ENCODE peak calls at places on chromosome 9, in four cellular contexts. One of them, this sample, is unnamed.

GRCh38 chr9:69030851-69031645 is 4.5 kb upstream of the FXN start:
- DNase-seq in stimulated activated CD8-positive, alpha-beta memory T cell treated with anti-CD3 and anti-CD28 coated beads, Interleukin-4, amount 100 ng/mL, for 4 hours: no peak
- DNase-seq in A549: no peak
- DNase-seq in stimulated activated naive B cell treated with anti-CD40 and anti-IgM and Interleukin-4, amounts not matched to agents 10 μg/mL and 1 μg/mL and 100 μg/mL, for 72 hours: no peak
- DNase-seq in this sample: no peak

GRCh38 chr9:98986866-98987653 is 43.4 kb downstream of the COL15A1 start:
- DNase-seq in stimulated activated CD8-positive, alpha-beta memory T cell treated with anti-CD3 and anti-CD28 coated beads, Interleukin-4, amount 100 ng/mL, for 4 hours: no peak
- DNase-seq in A549: no peak
- DNase-seq in stimulated activated naive B cell treated with anti-CD40 and anti-IgM and Interleukin-4, amounts not matched to agents 10 μg/mL and 1 μg/mL and 100 μg/mL, for 72 hours: no peak
- DNase-seq in this sample: no peak

GRCh38 chr9:95349109-95350038 is 31.9 kb upstream of the FANCC start:
- DNase-seq in stimulated activated CD8-positive, alpha-beta memory T cell treated with anti-CD3 and anti-CD28 coated beads, Interleukin-4, amount 100 ng/mL, for 4 hours: no peak
- DNase-seq in A549: no peak
- DNase-seq in stimulated activated naive B cell treated with anti-CD40 and anti-IgM and Interleukin-4, amounts not matched to agents 10 μg/mL and 1 μg/mL and 100 μg/mL, for 72 hours: no peak
- DNase-seq in this sample: no peak

GRCh38 chr9:95373069-95373681 is 55.7 kb upstream of the FANCC start:
- DNase-seq in stimulated activated CD8-positive, alpha-beta memory T cell treated with anti-CD3 and anti-CD28 coated beads, Interleukin-4, amount 100 ng/mL, for 4 hours: no peak
- DNase-seq in A549: no peak
- DNase-seq in stimulated activated naive B cell treated with anti-CD40 and anti-IgM and Interleukin-4, amounts not matched to agents 10 μg/mL and 1 μg/mL and 100 μg/mL, for 72 hours: no peak
- DNase-seq in this sample: no peak

GRCh38 chr9:125522328-125522725 is 184.7 kb downstream of the MAPKAP1 start:
- DNase-seq in stimulated activated CD8-positive, alpha-beta memory T cell treated with anti-CD3 and anti-CD28 coated beads, Interleukin-4, amount 100 ng/mL, for 4 hours: no peak
- DNase-seq in A549: no peak
- DNase-seq in stimulated activated naive B cell treated with anti-CD40 and anti-IgM and Interleukin-4, amounts not matched to agents 10 μg/mL and 1 μg/mL and 100 μg/mL, for 72 hours: no peak
- DNase-seq in this sample: no peak

GRCh38 chr9:105608685-105609598 is 51.0 kb downstream of the FKTN start:
- DNase-seq in stimulated activated CD8-positive, alpha-beta memory T cell treated with anti-CD3 and anti-CD28 coated beads, Interleukin-4, amount 100 ng/mL, for 4 hours: no peak
- DNase-seq in A549: peak
- DNase-seq in stimulated activated naive B cell treated with anti-CD40 and anti-IgM and Interleukin-4, amounts not matched to agents 10 μg/mL and 1 μg/mL and 100 μg/mL, for 72 hours: no peak
- DNase-seq in this sample: no peak

GRCh38 chr9:35657327-35658143 is at the start of gene RMRP:
- DNase-seq in stimulated activated CD8-positive, alpha-beta memory T cell treated with anti-CD3 and anti-CD28 coated beads, Interleukin-4, amount 100 ng/mL, for 4 hours: peak
- DNase-seq in A549: peak
- DNase-seq in stimulated activated naive B cell treated with anti-CD40 and anti-IgM and Interleukin-4, amounts not matched to agents 10 μg/mL and 1 μg/mL and 100 μg/mL, for 72 hours: peak
- DNase-seq in this sample: peak

GRCh38 chr9:12833701-12834100 is 58.9 kb downstream of the LURAP1L start:
- DNase-seq in stimulated activated CD8-positive, alpha-beta memory T cell treated with anti-CD3 and anti-CD28 coated beads, Interleukin-4, amount 100 ng/mL, for 4 hours: no peak
- DNase-seq in A549: no peak
- DNase-seq in stimulated activated naive B cell treated with anti-CD40 and anti-IgM and Interleukin-4, amounts not matched to agents 10 μg/mL and 1 μg/mL and 100 μg/mL, for 72 hours: no peak
- DNase-seq in this sample: no peak

GRCh38 chr9:108374606-108375005 is 481.2 kb downstream of the ACTL7B start:
- DNase-seq in stimulated activated CD8-positive, alpha-beta memory T cell treated with anti-CD3 and anti-CD28 coated beads, Interleukin-4, amount 100 ng/mL, for 4 hours: no peak
- DNase-seq in A549: no peak
- DNase-seq in stimulated activated naive B cell treated with anti-CD40 and anti-IgM and Interleukin-4, amounts not matched to agents 10 μg/mL and 1 μg/mL and 100 μg/mL, for 72 hours: no peak
- DNase-seq in this sample: no peak

GRCh38 chr9:23702311-23702922 is 123.6 kb downstream of the ELAVL2 start:
- DNase-seq in stimulated activated CD8-positive, alpha-beta memory T cell treated with anti-CD3 and anti-CD28 coated beads, Interleukin-4, amount 100 ng/mL, for 4 hours: no peak
- DNase-seq in A549: no peak
- DNase-seq in stimulated activated naive B cell treated with anti-CD40 and anti-IgM and Interleukin-4, amounts not matched to agents 10 μg/mL and 1 μg/mL and 100 μg/mL, for 72 hours: no peak
- DNase-seq in this sample: no peak

GRCh38 chr9:126298319-126298801 is 28.3 kb upstream of the MVB12B start:
- DNase-seq in stimulated activated CD8-positive, alpha-beta memory T cell treated with anti-CD3 and anti-CD28 coated beads, Interleukin-4, amount 100 ng/mL, for 4 hours: no peak
- DNase-seq in A549: no peak
- DNase-seq in stimulated activated naive B cell treated with anti-CD40 and anti-IgM and Interleukin-4, amounts not matched to agents 10 μg/mL and 1 μg/mL and 100 μg/mL, for 72 hours: no peak
- DNase-seq in this sample: no peak

GRCh38 chr9:121637441-121638222 is 13.8 kb upstream of the DAB2IP start:
- DNase-seq in stimulated activated CD8-positive, alpha-beta memory T cell treated with anti-CD3 and anti-CD28 coated beads, Interleukin-4, amount 100 ng/mL, for 4 hours: no peak
- DNase-seq in A549: peak
- DNase-seq in stimulated activated naive B cell treated with anti-CD40 and anti-IgM and Interleukin-4, amounts not matched to agents 10 μg/mL and 1 μg/mL and 100 μg/mL, for 72 hours: no peak
- DNase-seq in this sample: no peak

GRCh38 chr9:93657331-93658111 is 81.1 kb downstream of the PHF2 start:
- DNase-seq in stimulated activated CD8-positive, alpha-beta memory T cell treated with anti-CD3 and anti-CD28 coated beads, Interleukin-4, amount 100 ng/mL, for 4 hours: no peak
- DNase-seq in A549: no peak
- DNase-seq in stimulated activated naive B cell treated with anti-CD40 and anti-IgM and Interleukin-4, amounts not matched to agents 10 μg/mL and 1 μg/mL and 100 μg/mL, for 72 hours: no peak
- DNase-seq in this sample: no peak

GRCh38 chr9:137314561-137315560 is 12.8 kb upstream of the NRARP start:
- DNase-seq in stimulated activated CD8-positive, alpha-beta memory T cell treated with anti-CD3 and anti-CD28 coated beads, Interleukin-4, amount 100 ng/mL, for 4 hours: no peak
- DNase-seq in A549: no peak
- DNase-seq in stimulated activated naive B cell treated with anti-CD40 and anti-IgM and Interleukin-4, amounts not matched to agents 10 μg/mL and 1 μg/mL and 100 μg/mL, for 72 hours: no peak
- DNase-seq in this sample: no peak

GRCh38 chr9:93599571-93600403 is 23.4 kb downstream of the PHF2 start:
- DNase-seq in stimulated activated CD8-positive, alpha-beta memory T cell treated with anti-CD3 and anti-CD28 coated beads, Interleukin-4, amount 100 ng/mL, for 4 hours: no peak
- DNase-seq in A549: no peak
- DNase-seq in stimulated activated naive B cell treated with anti-CD40 and anti-IgM and Interleukin-4, amounts not matched to agents 10 μg/mL and 1 μg/mL and 100 μg/mL, for 72 hours: no peak
- DNase-seq in this sample: no peak

GRCh38 chr9:77879344-77880089 is 152.1 kb downstream of the GNAQ start:
- DNase-seq in stimulated activated CD8-positive, alpha-beta memory T cell treated with anti-CD3 and anti-CD28 coated beads, Interleukin-4, amount 100 ng/mL, for 4 hours: no peak
- DNase-seq in A549: no peak
- DNase-seq in stimulated activated naive B cell treated with anti-CD40 and anti-IgM and Interleukin-4, amounts not matched to agents 10 μg/mL and 1 μg/mL and 100 μg/mL, for 72 hours: no peak
- DNase-seq in this sample: no peak

GRCh38 chr9:20319241-20319640 is 303.1 kb downstream of the MLLT3 start:
- DNase-seq in stimulated activated CD8-positive, alpha-beta memory T cell treated with anti-CD3 and anti-CD28 coated beads, Interleukin-4, amount 100 ng/mL, for 4 hours: no peak
- DNase-seq in A549: no peak
- DNase-seq in stimulated activated naive B cell treated with anti-CD40 and anti-IgM and Interleukin-4, amounts not matched to agents 10 μg/mL and 1 μg/mL and 100 μg/mL, for 72 hours: no peak
- DNase-seq in this sample: no peak

GRCh38 chr9:17322882-17323864 is 188.3 kb downstream of the CNTLN start:
- DNase-seq in stimulated activated CD8-positive, alpha-beta memory T cell treated with anti-CD3 and anti-CD28 coated beads, Interleukin-4, amount 100 ng/mL, for 4 hours: no peak
- DNase-seq in A549: no peak
- DNase-seq in stimulated activated naive B cell treated with anti-CD40 and anti-IgM and Interleukin-4, amounts not matched to agents 10 μg/mL and 1 μg/mL and 100 μg/mL, for 72 hours: no peak
- DNase-seq in this sample: no peak

GRCh38 chr9:121778252-121779225 is 127.1 kb downstream of the DAB2IP start:
- DNase-seq in stimulated activated CD8-positive, alpha-beta memory T cell treated with anti-CD3 and anti-CD28 coated beads, Interleukin-4, amount 100 ng/mL, for 4 hours: no peak
- DNase-seq in A549: no peak
- DNase-seq in stimulated activated naive B cell treated with anti-CD40 and anti-IgM and Interleukin-4, amounts not matched to agents 10 μg/mL and 1 μg/mL and 100 μg/mL, for 72 hours: no peak
- DNase-seq in this sample: no peak

GRCh38 chr9:129305246-129305645 is 127.2 kb upstream of the IER5L start:
- DNase-seq in stimulated activated CD8-positive, alpha-beta memory T cell treated with anti-CD3 and anti-CD28 coated beads, Interleukin-4, amount 100 ng/mL, for 4 hours: no peak
- DNase-seq in A549: no peak
- DNase-seq in stimulated activated naive B cell treated with anti-CD40 and anti-IgM and Interleukin-4, amounts not matched to agents 10 μg/mL and 1 μg/mL and 100 μg/mL, for 72 hours: no peak
- DNase-seq in this sample: no peak

GRCh38 chr9:29437515-29437914 is 1864.2 kb upstream of the C9orf72 start:
- DNase-seq in stimulated activated CD8-positive, alpha-beta memory T cell treated with anti-CD3 and anti-CD28 coated beads, Interleukin-4, amount 100 ng/mL, for 4 hours: no peak
- DNase-seq in A549: no peak
- DNase-seq in stimulated activated naive B cell treated with anti-CD40 and anti-IgM and Interleukin-4, amounts not matched to agents 10 μg/mL and 1 μg/mL and 100 μg/mL, for 72 hours: no peak
- DNase-seq in this sample: no peak

GRCh38 chr9:94173632-94174031 is 85.5 kb upstream of the ZNF169 start:
- DNase-seq in stimulated activated CD8-positive, alpha-beta memory T cell treated with anti-CD3 and anti-CD28 coated beads, Interleukin-4, amount 100 ng/mL, for 4 hours: no peak
- DNase-seq in A549: no peak
- DNase-seq in stimulated activated naive B cell treated with anti-CD40 and anti-IgM and Interleukin-4, amounts not matched to agents 10 μg/mL and 1 μg/mL and 100 μg/mL, for 72 hours: no peak
- DNase-seq in this sample: no peak